ENCODE peak calls at places on chromosomes 4 and X, in seven cellular contexts. U, N, J, E, T, D and Q are unnamed samples.

GRCh38 chr4:113457886-113458285 is 303.7 kb downstream of the CAMK2D start:
- DNase-seq in U (no peak), N (no peak), J (no peak), E (no peak), T (no peak), D (no peak), Q (peak; percentile 77)

GRCh38 chr4:36508390-36508789 is 227.0 kb downstream of the DTHD1 start:
- DNase-seq in U (no peak), N (no peak), J (no peak), E (no peak), T (no peak), D (no peak), Q (no peak)

GRCh38 chrX:23334536-23334870 is at the start of gene PTCHD1:
- DNase-seq in U (no peak), N (no peak), J (no peak), E (no peak), T (no peak), D (no peak), Q (no peak)

GRCh38 chr4:37780444-37781133 is 45.9 kb upstream of the PGM2 start:
- DNase-seq in U (no peak), N (no peak), J (no peak), E (no peak), T (no peak), D (no peak), Q (no peak)

GRCh38 chr4:161555689-161556660 is 607.8 kb downstream of the FSTL5 start:
- DNase-seq in U (no peak), N (no peak), J (no peak), E (no peak), T (peak; percentile 32), D (no peak), Q (peak; percentile 29)

GRCh38 chrX:142994988-142995387 is 30.7 kb upstream of the SPANXN4 start:
- DNase-seq in U (no peak), N (no peak), J (no peak), E (no peak), T (no peak), D (no peak), Q (no peak)

GRCh38 chrX:2928583-2929434 is at the start of gene ARSD:
- DNase-seq in U (peak; percentile 96), N (peak; percentile 96), J (peak; percentile 86), E (peak; percentile 71), T (peak; percentile 88), D (peak; percentile 95), Q (no peak)

GRCh38 chr4:61580721-61581377 is 380.7 kb downstream of the ADGRL3 start:
- DNase-seq in U (no peak), N (no peak), J (no peak), E (no peak), T (peak; percentile 41), D (no peak), Q (no peak)

GRCh38 chrX:109733658-109734022 is 583 bp upstream of the ACSL4 start:
- DNase-seq in U (no peak), N (no peak), J (peak; percentile 1), E (peak; percentile 11), T (no peak), D (no peak), Q (no peak)

GRCh38 chrX:119573840-119574393 is 446 bp upstream of the UBE2A start:
- DNase-seq in U (no peak), N (no peak), J (no peak), E (no peak), T (peak; percentile 51), D (no peak), Q (no peak)

GRCh38 chrX:70088281-70088680 is 26.0 kb downstream of the OTUD6A start:
- DNase-seq in U (no peak), N (no peak), J (no peak), E (no peak), T (no peak), D (no peak), Q (no peak)

GRCh38 chrX:46180258-46180687 is 364.9 kb downstream of the ZNF674 start:
- DNase-seq in U (no peak), N (no peak), J (no peak), E (peak; percentile 0), T (peak; percentile 52), D (no peak), Q (peak; percentile 43)

GRCh38 chr4:165972747-165973146 is 99.7 kb downstream of the TLL1 start:
- DNase-seq in U (no peak), N (no peak), J (no peak), E (no peak), T (peak; percentile 6), D (no peak), Q (no peak)

GRCh38 chr4:153488719-153489384 is 22.7 kb downstream of the TMEM131L start:
- DNase-seq in U (peak; percentile 64), N (peak; percentile 72), J (no peak), E (no peak), T (no peak), D (no peak), Q (no peak)

GRCh38 chr4:141375855-141376254 is 155.2 kb downstream of the ZNF330 start:
- DNase-seq in U (no peak), N (no peak), J (no peak), E (no peak), T (peak; percentile 95), D (no peak), Q (peak; percentile 48)

GRCh38 chr4:123953556-123953955 is 557.0 kb downstream of the SPRY1 start:
- DNase-seq in U (no peak), N (no peak), J (no peak), E (no peak), T (no peak), D (no peak), Q (no peak)

GRCh38 chr4:1266881-1267763 is 18.2 kb upstream of the CTBP1 start:
- DNase-seq in U (no peak), N (no peak), J (no peak), E (no peak), T (no peak), D (no peak), Q (no peak)

GRCh38 chr4:99720206-99720605 is 62.6 kb upstream of the C4orf54 start:
- DNase-seq in U (no peak), N (no peak), J (no peak), E (no peak), T (no peak), D (no peak), Q (peak; percentile 29)

GRCh38 chrX:1526565-1526964 is 10.4 kb downstream of the P2RY8 start:
- DNase-seq in U (no peak), N (no peak), J (no peak), E (no peak), T (no peak), D (no peak), Q (no peak)

DNA sequence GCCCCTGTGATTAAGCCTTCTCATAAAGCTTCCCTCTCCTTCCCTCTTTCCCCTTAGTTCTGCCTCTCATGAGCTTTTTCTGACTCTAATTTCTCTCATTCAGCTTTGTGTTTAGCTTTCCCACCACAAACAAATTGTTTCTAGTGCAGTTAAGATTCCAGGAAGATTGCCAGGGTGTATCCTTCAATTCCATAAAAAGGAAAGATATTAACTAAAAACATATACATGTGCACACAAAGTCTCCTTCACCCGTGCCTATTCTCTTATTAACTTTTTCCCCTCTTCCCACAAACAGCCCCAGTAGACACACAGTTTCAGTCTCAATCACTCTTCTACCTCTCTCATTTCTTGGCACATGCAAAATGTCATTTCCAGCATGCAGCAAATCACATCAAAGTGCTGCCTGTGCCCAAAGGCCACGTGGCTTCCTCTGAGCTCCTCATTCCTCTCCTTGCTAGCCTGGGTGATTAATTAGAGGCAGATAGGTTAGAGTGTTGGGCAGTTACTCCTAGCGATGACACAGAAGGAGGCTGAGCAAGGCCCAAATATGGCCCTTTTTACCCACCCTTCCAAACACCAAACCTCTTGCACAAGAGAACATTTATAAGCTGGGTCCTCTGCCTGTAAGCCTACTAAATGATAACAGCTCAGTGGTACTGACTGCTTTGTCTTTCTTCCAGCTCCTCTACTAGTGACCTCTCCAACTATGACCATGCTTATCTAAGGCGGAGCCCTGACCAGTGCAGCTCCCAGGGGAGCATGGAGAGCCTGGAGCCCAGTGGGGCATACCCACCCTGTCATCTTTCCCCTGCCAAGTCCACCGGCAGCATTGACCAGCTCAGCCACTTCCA is 159.6 kb downstream of the SOWAHB start:
- DNase-seq in U (no peak), N (no peak), J (no peak), E (no peak), T (no peak), D (no peak), Q (no peak)
- H3K4me3 ChIP-seq in U (no peak overlapping the region), N (no peak overlapping the region), J (no peak overlapping the region), E (no peak overlapping the region), T (no peak overlapping the region), D (no peak overlapping the region), Q (no peak overlapping the region)

DNA sequence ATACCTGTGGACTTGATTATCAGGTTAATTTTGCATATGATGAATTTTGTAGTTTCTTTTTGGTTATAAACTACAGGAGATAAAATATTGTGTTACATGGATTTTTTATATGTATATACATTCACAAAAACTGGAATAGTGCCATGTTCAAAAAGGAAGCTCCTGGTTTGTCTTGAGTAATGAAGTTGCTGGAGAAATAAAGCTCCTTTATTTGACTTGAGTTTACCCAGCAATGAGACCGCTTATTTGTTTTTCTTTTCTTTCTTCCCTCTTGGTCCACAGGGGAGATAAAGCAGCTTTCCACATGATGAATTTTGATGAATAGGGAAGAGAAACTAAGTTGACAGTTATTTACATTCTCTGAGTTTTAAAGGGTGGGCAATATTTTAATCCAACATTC is 176.6 kb downstream of the GPM6A start:
- DNase-seq in U (no peak), N (no peak), J (no peak), E (no peak), T (peak; percentile 78), D (no peak), Q (no peak)
- H3K27ac ChIP-seq in U (no peak overlapping the region), N (no peak overlapping the region), J (no peak overlapping the region), E (no peak overlapping the region), T (peak overlapping the region; percentile 96), D (no peak overlapping the region), Q (no peak overlapping the region)

DNA sequence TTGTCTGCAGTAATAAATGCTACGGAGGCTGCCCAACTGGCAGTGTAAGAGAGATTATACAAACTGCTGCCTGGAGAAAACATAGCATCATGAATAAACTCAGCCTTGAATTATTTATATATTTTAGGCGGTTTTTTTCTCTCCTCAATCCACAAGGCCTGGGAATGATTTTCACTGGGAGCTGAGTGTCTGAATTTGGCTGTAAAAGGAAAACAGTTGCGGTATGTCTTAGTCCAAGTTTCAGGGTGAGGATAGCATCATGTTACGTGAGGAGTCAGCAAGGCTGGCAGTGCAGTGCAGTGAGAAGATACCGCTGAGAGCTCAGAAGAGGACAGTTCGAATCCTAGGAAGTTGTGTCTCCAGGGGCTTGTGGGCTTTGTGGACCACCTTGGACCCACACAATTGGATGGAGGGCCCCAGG is 291.5 kb upstream of the BOD1L1 start:
- DNase-seq in U (no peak), N (no peak), J (no peak), E (no peak), T (no peak), D (no peak), Q (no peak)
- H3K4me1 ChIP-seq in U (peaks cover 5% of the 10 kb centered on the region), N (no peaks in the 10 kb centered on the region), J (no peaks in the 10 kb centered on the region), E (peaks cover 6% of the 10 kb centered on the region), T (peaks cover 23% of the 10 kb centered on the region), D (no peaks in the 10 kb centered on the region), Q (no peaks in the 10 kb centered on the region)

DNA sequence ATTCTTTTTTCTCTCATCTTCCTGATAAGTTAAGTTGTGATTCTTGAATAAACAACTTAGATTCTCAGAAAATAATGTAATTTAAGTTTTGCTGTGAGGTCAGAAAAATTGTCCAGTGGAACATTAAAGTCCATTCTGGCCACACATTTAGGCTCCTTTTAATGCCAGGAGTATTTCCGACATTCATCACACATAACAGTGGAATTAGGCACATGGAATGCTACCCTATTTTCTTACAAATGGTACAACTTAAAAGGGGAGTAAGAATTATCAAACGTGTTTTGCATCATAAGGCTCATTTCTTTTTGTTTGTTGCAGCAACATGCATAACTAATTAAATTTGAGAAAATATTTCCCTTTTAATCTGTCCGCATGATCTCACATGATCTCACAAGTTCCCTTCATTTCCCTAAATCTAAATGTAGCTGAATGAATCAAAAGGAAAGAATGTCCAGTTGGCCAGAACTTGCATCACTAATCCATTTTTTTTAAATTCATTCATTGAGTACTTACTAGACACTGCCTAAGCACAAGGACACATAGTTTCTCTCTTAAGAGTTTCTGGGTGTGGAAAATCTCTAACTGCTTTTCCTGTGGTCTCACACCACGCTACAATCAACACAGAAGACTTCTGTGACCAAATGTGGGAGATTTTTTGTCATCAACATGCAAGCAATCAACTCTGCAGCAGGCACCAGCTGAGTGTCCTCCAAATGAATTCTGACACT is 22.0 kb downstream of the SPARCL1 start:
- DNase-seq in U (no peak), N (no peak), J (peak; percentile 33), E (no peak), T (no peak), D (no peak), Q (no peak)
- H3K4me3 ChIP-seq in U (no peak overlapping the region), N (no peak overlapping the region), J (no peak overlapping the region), E (no peak overlapping the region), T (no peak overlapping the region), D (no peak overlapping the region), Q (no peak overlapping the region)